ENCODE peak calls at places on chromosome 12, in seven cellular contexts. M, C, A, I, V, X and P are unnamed samples.

GRCh38 chr12:104632724-104633181 is 176.0 kb downstream of the CHST11 start:
- DNase-seq in C (peak), M (no peak), I (no peak), A (no peak), V (no peak), X (peak), P (no peak)

GRCh38 chr12:3283137-3283680 is 206.0 kb downstream of the TSPAN9 start:
- DNase-seq in V (no peak), I (no peak), M (no peak), X (no peak), A (no peak), C (no peak), P (no peak)

GRCh38 chr12:128971802-128972201 is 118.5 kb downstream of the GLT1D1 start:
- DNase-seq in M (no peak), V (no peak), A (no peak), I (no peak), X (no peak), C (no peak), P (no peak)

GRCh38 chr12:51591020-51591901 is at the start of gene SCN8A:
- DNase-seq in I (peak), X (peak), A (no peak), V (peak), C (no peak), M (peak), P (peak)

GRCh38 chr12:89016970-89017778 is 335.1 kb downstream of the DUSP6 start:
- DNase-seq in C (no peak), M (no peak), A (no peak), V (peak), X (peak), I (no peak), P (no peak)

GRCh38 chr12:95898081-95898480 is 39.3 kb downstream of the SNRPF start:
- DNase-seq in M (no peak), X (no peak), C (no peak), I (no peak), V (no peak), A (no peak), P (no peak)

GRCh38 chr12:8658361-8658760 is 4.3 kb downstream of the MFAP5 start:
- DNase-seq in I (no peak), A (no peak), V (no peak), X (peak), M (no peak), C (peak), P (no peak)

GRCh38 chr12:104060791-104061190 is 3.5 kb upstream of the HCFC2 start:
- DNase-seq in C (no peak), V (no peak), X (no peak), I (no peak), M (no peak), A (no peak), P (no peak)

GRCh38 chr12:98646165-98646764 is 1.2 kb downstream of the APAF1 start:
- DNase-seq in C (no peak), I (no peak), M (no peak), V (no peak), A (no peak), X (peak), P (no peak)

GRCh38 chr12:114625294-114625851 is 58.6 kb downstream of the TBX3 start:
- DNase-seq in M (peak), X (peak), V (peak), C (peak), I (no peak), A (no peak), P (peak)

GRCh38 chr12:95481888-95482287 is 7.9 kb downstream of the METAP2 start:
- DNase-seq in A (no peak), V (no peak), C (no peak), I (no peak), X (no peak), M (no peak), P (no peak)

GRCh38 chr12:97756066-97756701 is 293.6 kb downstream of the RMST start:
- DNase-seq in V (no peak), C (no peak), I (no peak), X (peak), A (no peak), M (no peak), P (no peak)

GRCh38 chr12:22529281-22530060 is 14.9 kb downstream of the C2CD5 start:
- DNase-seq in M (no peak), A (no peak), V (no peak), X (peak), I (no peak), C (no peak), P (no peak)

GRCh38 chr12:57451233-57451778 is 3.8 kb upstream of the INHBE start:
- DNase-seq in I (no peak), V (no peak), C (no peak), X (no peak), M (no peak), A (no peak), P (no peak)

GRCh38 chr12:93819048-93819491 is 141.9 kb downstream of the CRADD start:
- DNase-seq in C (peak), V (no peak), I (peak), X (peak), A (no peak), M (no peak), P (no peak)

GRCh38 chr12:127667131-127667685 is 599.8 kb upstream of the TMEM132C start:
- DNase-seq in M (no peak), C (no peak), A (no peak), I (no peak), V (no peak), X (no peak), P (no peak)

GRCh38 chr12:10405294-10405693 is 4.3 kb downstream of the KLRC4 start:
- DNase-seq in C (no peak), I (no peak), X (no peak), M (no peak), V (no peak), A (no peak), P (no peak)